ENCODE peak calls at places on chromosomes 16 and 17, in four cellular contexts. One of them, this sample, is unnamed.

GRCh38 chr17:61414936-61415251 is 15.3 kb downstream of the TBX2 start:
- DNase-seq in endothelial cell: no peak
- DNase-seq in anterior cingulate cortex: no peak
- DNase-seq in stimulated activated CD4-positive, alpha-beta T cell treated with anti-CD3 and anti-CD28 coated beads, Interleukin-4, amount 100 ng/mL, for 1 hour: no peak
- DNase-seq in this sample: no peak

GRCh38 chr16:30535777-30536190 is 1.1 kb upstream of the ZNF747 start:
- DNase-seq in stimulated activated CD4-positive, alpha-beta T cell treated with anti-CD3 and anti-CD28 coated beads, Interleukin-4, amount 100 ng/mL, for 1 hour: peak
- DNase-seq in anterior cingulate cortex: no peak
- DNase-seq in endothelial cell: peak
- DNase-seq in this sample: peak

GRCh38 chr16:88208112-88208511 is 174.6 kb upstream of the ZNF469 start:
- DNase-seq in anterior cingulate cortex: no peak
- DNase-seq in stimulated activated CD4-positive, alpha-beta T cell treated with anti-CD3 and anti-CD28 coated beads, Interleukin-4, amount 100 ng/mL, for 1 hour: no peak
- DNase-seq in endothelial cell: no peak
- DNase-seq in this sample: no peak

GRCh38 chr16:2584742-2585650 is 47.2 kb downstream of the PDPK1 start:
- DNase-seq in stimulated activated CD4-positive, alpha-beta T cell treated with anti-CD3 and anti-CD28 coated beads, Interleukin-4, amount 100 ng/mL, for 1 hour: no peak
- DNase-seq in anterior cingulate cortex: no peak
- DNase-seq in endothelial cell: no peak
- DNase-seq in this sample: no peak

GRCh38 chr16:63061319-63061718 is 1025.1 kb upstream of the CDH8 start:
- DNase-seq in endothelial cell: no peak
- DNase-seq in anterior cingulate cortex: no peak
- DNase-seq in stimulated activated CD4-positive, alpha-beta T cell treated with anti-CD3 and anti-CD28 coated beads, Interleukin-4, amount 100 ng/mL, for 1 hour: no peak
- DNase-seq in this sample: no peak

GRCh38 chr16:54511181-54511731 is 224.7 kb upstream of the IRX3 start:
- DNase-seq in anterior cingulate cortex: no peak
- DNase-seq in stimulated activated CD4-positive, alpha-beta T cell treated with anti-CD3 and anti-CD28 coated beads, Interleukin-4, amount 100 ng/mL, for 1 hour: no peak
- DNase-seq in endothelial cell: no peak
- DNase-seq in this sample: no peak

GRCh38 chr16:67399749-67400704 is 6.7 kb upstream of the TPPP3 start:
- DNase-seq in endothelial cell: no peak
- DNase-seq in stimulated activated CD4-positive, alpha-beta T cell treated with anti-CD3 and anti-CD28 coated beads, Interleukin-4, amount 100 ng/mL, for 1 hour: no peak
- DNase-seq in anterior cingulate cortex: no peak
- DNase-seq in this sample: no peak

GRCh38 chr17:1882836-1883235 is 53.0 kb downstream of the RPA1 start:
- DNase-seq in stimulated activated CD4-positive, alpha-beta T cell treated with anti-CD3 and anti-CD28 coated beads, Interleukin-4, amount 100 ng/mL, for 1 hour: no peak
- DNase-seq in anterior cingulate cortex: no peak
- DNase-seq in endothelial cell: peak
- DNase-seq in this sample: no peak

GRCh38 chr16:57187508-57187854 is 1.4 kb downstream of the RSPRY1 start:
- DNase-seq in anterior cingulate cortex: no peak
- DNase-seq in endothelial cell: no peak
- DNase-seq in stimulated activated CD4-positive, alpha-beta T cell treated with anti-CD3 and anti-CD28 coated beads, Interleukin-4, amount 100 ng/mL, for 1 hour: no peak
- DNase-seq in this sample: peak

GRCh38 chr17:42414782-42415409 is 8.2 kb downstream of the CAVIN1 start:
- DNase-seq in stimulated activated CD4-positive, alpha-beta T cell treated with anti-CD3 and anti-CD28 coated beads, Interleukin-4, amount 100 ng/mL, for 1 hour: peak
- DNase-seq in endothelial cell: no peak
- DNase-seq in anterior cingulate cortex: no peak
- DNase-seq in this sample: no peak

GRCh38 chr17:47310186-47310733 is 13.5 kb upstream of the EFCAB13 start:
- DNase-seq in stimulated activated CD4-positive, alpha-beta T cell treated with anti-CD3 and anti-CD28 coated beads, Interleukin-4, amount 100 ng/mL, for 1 hour: no peak
- DNase-seq in anterior cingulate cortex: no peak
- DNase-seq in endothelial cell: no peak
- DNase-seq in this sample: no peak

GRCh38 chr17:68169840-68170239 is 78.0 kb upstream of the AMZ2 start:
- DNase-seq in endothelial cell: no peak
- DNase-seq in anterior cingulate cortex: no peak
- DNase-seq in stimulated activated CD4-positive, alpha-beta T cell treated with anti-CD3 and anti-CD28 coated beads, Interleukin-4, amount 100 ng/mL, for 1 hour: no peak
- DNase-seq in this sample: no peak

GRCh38 chr17:16922386-16923096 is 49.4 kb downstream of the TNFRSF13B start:
- DNase-seq in endothelial cell: no peak
- DNase-seq in anterior cingulate cortex: no peak
- DNase-seq in stimulated activated CD4-positive, alpha-beta T cell treated with anti-CD3 and anti-CD28 coated beads, Interleukin-4, amount 100 ng/mL, for 1 hour: no peak
- DNase-seq in this sample: no peak

GRCh38 chr16:17467923-17468540 is 2.7 kb downstream of the XYLT1 start:
- DNase-seq in stimulated activated CD4-positive, alpha-beta T cell treated with anti-CD3 and anti-CD28 coated beads, Interleukin-4, amount 100 ng/mL, for 1 hour: peak
- DNase-seq in endothelial cell: peak
- DNase-seq in anterior cingulate cortex: peak
- DNase-seq in this sample: no peak

GRCh38 chr17:80265205-80266068 is 4.8 kb downstream of the RNF213 start:
- DNase-seq in anterior cingulate cortex: no peak
- DNase-seq in stimulated activated CD4-positive, alpha-beta T cell treated with anti-CD3 and anti-CD28 coated beads, Interleukin-4, amount 100 ng/mL, for 1 hour: peak
- DNase-seq in endothelial cell: no peak
- DNase-seq in this sample: no peak

GRCh38 chr17:29158096-29158495 is 22.1 kb downstream of the MYO18A start:
- DNase-seq in endothelial cell: no peak
- DNase-seq in stimulated activated CD4-positive, alpha-beta T cell treated with anti-CD3 and anti-CD28 coated beads, Interleukin-4, amount 100 ng/mL, for 1 hour: no peak
- DNase-seq in anterior cingulate cortex: no peak
- DNase-seq in this sample: no peak

GRCh38 chr17:36506249-36506826 is 19.9 kb downstream of the ZNHIT3 start:
- DNase-seq in anterior cingulate cortex: no peak
- DNase-seq in stimulated activated CD4-positive, alpha-beta T cell treated with anti-CD3 and anti-CD28 coated beads, Interleukin-4, amount 100 ng/mL, for 1 hour: no peak
- DNase-seq in endothelial cell: no peak
- DNase-seq in this sample: no peak

GRCh38 chr16:56580391-56581048 is 8.8 kb upstream of the MT3 start:
- DNase-seq in endothelial cell: no peak
- DNase-seq in anterior cingulate cortex: no peak
- DNase-seq in stimulated activated CD4-positive, alpha-beta T cell treated with anti-CD3 and anti-CD28 coated beads, Interleukin-4, amount 100 ng/mL, for 1 hour: no peak
- DNase-seq in this sample: no peak

GRCh38 chr17:40480501-40481003 is 20.9 kb downstream of the TNS4 start:
- DNase-seq in anterior cingulate cortex: no peak
- DNase-seq in endothelial cell: no peak
- DNase-seq in stimulated activated CD4-positive, alpha-beta T cell treated with anti-CD3 and anti-CD28 coated beads, Interleukin-4, amount 100 ng/mL, for 1 hour: peak
- DNase-seq in this sample: no peak

GRCh38 chr17:3298260-3298659 is at the start of gene OR3A1:
- DNase-seq in endothelial cell: no peak
- DNase-seq in anterior cingulate cortex: no peak
- DNase-seq in stimulated activated CD4-positive, alpha-beta T cell treated with anti-CD3 and anti-CD28 coated beads, Interleukin-4, amount 100 ng/mL, for 1 hour: no peak
- DNase-seq in this sample: no peak

GRCh38 chr17:6498798-6499540 is 54.7 kb downstream of the PIMREG start:
- DNase-seq in endothelial cell: no peak
- DNase-seq in stimulated activated CD4-positive, alpha-beta T cell treated with anti-CD3 and anti-CD28 coated beads, Interleukin-4, amount 100 ng/mL, for 1 hour: no peak
- DNase-seq in anterior cingulate cortex: no peak
- DNase-seq in this sample: no peak

GRCh38 chr17:30323895-30324319 is 9.9 kb downstream of the TMIGD1 start:
- DNase-seq in anterior cingulate cortex: no peak
- DNase-seq in stimulated activated CD4-positive, alpha-beta T cell treated with anti-CD3 and anti-CD28 coated beads, Interleukin-4, amount 100 ng/mL, for 1 hour: peak
- DNase-seq in endothelial cell: no peak
- DNase-seq in this sample: no peak

GRCh38 chr17:50056961-50057330 is 1.0 kb downstream of the ITGA3 start:
- DNase-seq in anterior cingulate cortex: no peak
- DNase-seq in stimulated activated CD4-positive, alpha-beta T cell treated with anti-CD3 and anti-CD28 coated beads, Interleukin-4, amount 100 ng/mL, for 1 hour: no peak
- DNase-seq in endothelial cell: no peak
- DNase-seq in this sample: no peak

GRCh38 chr16:11915644-11916523 is at the start of gene GSPT1:
- DNase-seq in anterior cingulate cortex: peak
- DNase-seq in stimulated activated CD4-positive, alpha-beta T cell treated with anti-CD3 and anti-CD28 coated beads, Interleukin-4, amount 100 ng/mL, for 1 hour: peak
- DNase-seq in endothelial cell: peak
- DNase-seq in this sample: peak

GRCh38 chr16:53781023-53781605 is 77.2 kb downstream of the FTO start:
- DNase-seq in stimulated activated CD4-positive, alpha-beta T cell treated with anti-CD3 and anti-CD28 coated beads, Interleukin-4, amount 100 ng/mL, for 1 hour: no peak
- DNase-seq in anterior cingulate cortex: no peak
- DNase-seq in endothelial cell: no peak
- DNase-seq in this sample: peak

GRCh38 chr16:4136229-4136813 is 20.1 kb upstream of the ADCY9 start:
- DNase-seq in anterior cingulate cortex: no peak
- DNase-seq in stimulated activated CD4-positive, alpha-beta T cell treated with anti-CD3 and anti-CD28 coated beads, Interleukin-4, amount 100 ng/mL, for 1 hour: no peak
- DNase-seq in endothelial cell: no peak
- DNase-seq in this sample: no peak

GRCh38 chr16:13378151-13378550 is 476.8 kb downstream of the SHISA9 start:
- DNase-seq in stimulated activated CD4-positive, alpha-beta T cell treated with anti-CD3 and anti-CD28 coated beads, Interleukin-4, amount 100 ng/mL, for 1 hour: no peak
- DNase-seq in anterior cingulate cortex: no peak
- DNase-seq in endothelial cell: no peak
- DNase-seq in this sample: no peak

GRCh38 chr16:76278976-76279375 is 1.8 kb downstream of the CNTNAP4 start:
- DNase-seq in anterior cingulate cortex: no peak
- DNase-seq in stimulated activated CD4-positive, alpha-beta T cell treated with anti-CD3 and anti-CD28 coated beads, Interleukin-4, amount 100 ng/mL, for 1 hour: no peak
- DNase-seq in endothelial cell: no peak
- DNase-seq in this sample: peak

GRCh38 chr17:16449121-16449570 is 33.8 kb downstream of the TRPV2 start:
- DNase-seq in stimulated activated CD4-positive, alpha-beta T cell treated with anti-CD3 and anti-CD28 coated beads, Interleukin-4, amount 100 ng/mL, for 1 hour: no peak
- DNase-seq in anterior cingulate cortex: no peak
- DNase-seq in endothelial cell: no peak
- DNase-seq in this sample: peak

GRCh38 chr16:87705780-87706277 is 60.0 kb downstream of the KLHDC4 start:
- DNase-seq in endothelial cell: no peak
- DNase-seq in anterior cingulate cortex: no peak
- DNase-seq in stimulated activated CD4-positive, alpha-beta T cell treated with anti-CD3 and anti-CD28 coated beads, Interleukin-4, amount 100 ng/mL, for 1 hour: no peak
- DNase-seq in this sample: no peak

GRCh38 chr16:66652661-66653060 is 43.9 kb downstream of the CMTM4 start:
- DNase-seq in endothelial cell: no peak
- DNase-seq in anterior cingulate cortex: no peak
- DNase-seq in stimulated activated CD4-positive, alpha-beta T cell treated with anti-CD3 and anti-CD28 coated beads, Interleukin-4, amount 100 ng/mL, for 1 hour: no peak
- DNase-seq in this sample: no peak

GRCh38 chr17:50539762-50540440 is 7.1 kb upstream of the SPATA20 start:
- DNase-seq in stimulated activated CD4-positive, alpha-beta T cell treated with anti-CD3 and anti-CD28 coated beads, Interleukin-4, amount 100 ng/mL, for 1 hour: no peak
- DNase-seq in endothelial cell: no peak
- DNase-seq in anterior cingulate cortex: no peak
- DNase-seq in this sample: peak

GRCh38 chr17:29557717-29558116 is 9.1 kb downstream of the ABHD15 start:
- DNase-seq in endothelial cell: no peak
- DNase-seq in stimulated activated CD4-positive, alpha-beta T cell treated with anti-CD3 and anti-CD28 coated beads, Interleukin-4, amount 100 ng/mL, for 1 hour: no peak
- DNase-seq in anterior cingulate cortex: no peak
- DNase-seq in this sample: no peak

GRCh38 chr17:5413682-5414081 is 5.8 kb downstream of the NUP88 start:
- DNase-seq in stimulated activated CD4-positive, alpha-beta T cell treated with anti-CD3 and anti-CD28 coated beads, Interleukin-4, amount 100 ng/mL, for 1 hour: no peak
- DNase-seq in anterior cingulate cortex: no peak
- DNase-seq in endothelial cell: no peak
- DNase-seq in this sample: no peak

GRCh38 chr17:50283246-50283645 is 9.0 kb downstream of the TMEM92 start:
- DNase-seq in anterior cingulate cortex: no peak
- DNase-seq in endothelial cell: no peak
- DNase-seq in stimulated activated CD4-positive, alpha-beta T cell treated with anti-CD3 and anti-CD28 coated beads, Interleukin-4, amount 100 ng/mL, for 1 hour: no peak
- DNase-seq in this sample: no peak

GRCh38 chr16:75475420-75475847 is 10.9 kb upstream of the TMEM170A start:
- DNase-seq in endothelial cell: no peak
- DNase-seq in stimulated activated CD4-positive, alpha-beta T cell treated with anti-CD3 and anti-CD28 coated beads, Interleukin-4, amount 100 ng/mL, for 1 hour: no peak
- DNase-seq in anterior cingulate cortex: no peak
- DNase-seq in this sample: no peak

GRCh38 chr17:44589316-44590071 is 32.2 kb downstream of the FZD2 start:
- DNase-seq in stimulated activated CD4-positive, alpha-beta T cell treated with anti-CD3 and anti-CD28 coated beads, Interleukin-4, amount 100 ng/mL, for 1 hour: no peak
- DNase-seq in anterior cingulate cortex: no peak
- DNase-seq in endothelial cell: no peak
- DNase-seq in this sample: no peak

GRCh38 chr17:76645481-76645880 is 1.9 kb upstream of the ST6GALNAC1 start:
- DNase-seq in anterior cingulate cortex: no peak
- DNase-seq in endothelial cell: no peak
- DNase-seq in stimulated activated CD4-positive, alpha-beta T cell treated with anti-CD3 and anti-CD28 coated beads, Interleukin-4, amount 100 ng/mL, for 1 hour: no peak
- DNase-seq in this sample: no peak

GRCh38 chr16:55832788-55833583 is at the start of gene CES1:
- DNase-seq in endothelial cell: peak
- DNase-seq in stimulated activated CD4-positive, alpha-beta T cell treated with anti-CD3 and anti-CD28 coated beads, Interleukin-4, amount 100 ng/mL, for 1 hour: no peak
- DNase-seq in anterior cingulate cortex: no peak
- DNase-seq in this sample: peak

This sample was measured in HAP-1.